ENCODE peak calls at places on chromosomes 4 and X, in ten cellular contexts. A is CD4-positive, alpha-beta memory T cell; V is mesenchymal stem cell; Y is WERI-Rb-1; G is right atrium auricular region; P is lower lobe of right lung; Q is neuronal stem cell; S is effector memory CD4-positive, alpha-beta T cell; T is RWPE2; B is IMR-90. J is an unnamed sample.
A peak's percentile ranks its signal among the peaks of the same experiment; 100 is the strongest.

GRCh38 chrX:110210417-110211139 is 107.3 kb downstream of the AMMECR1 start:
- DNase-seq in A (no peak), V (peak; percentile 93), Y (no peak), G (no peak), P (no peak), Q (no peak), S (no peak), T (no peak), B (peak; percentile 96), J (no peak)

GRCh38 chr4:52606766-52607165 is 52.3 kb downstream of the USP46 start:
- DNase-seq in A (no peak), V (no peak), Y (no peak), G (no peak), P (no peak), Q (no peak), S (no peak), T (no peak), B (peak; percentile 63), J (no peak)

GRCh38 chr4:141870152-141870551 is 233.8 kb downstream of the IL15 start:
- DNase-seq in A (no peak), V (no peak), Y (no peak), G (no peak), P (no peak), Q (no peak), S (no peak), T (no peak), B (no peak), J (no peak)

GRCh38 chrX:9420513-9420912 is 44.3 kb upstream of the TBL1X start:
- DNase-seq in A (no peak), V (no peak), Y (no peak), G (no peak), P (no peak), Q (no peak), S (no peak), T (no peak), B (peak; percentile 15), J (no peak)

GRCh38 chrX:81348388-81348787 is 146.5 kb downstream of the SH3BGRL start:
- DNase-seq in A (no peak), V (no peak), Y (no peak), G (no peak), P (no peak), Q (no peak), S (no peak), T (no peak), B (no peak), J (no peak)

GRCh38 chr4:159484049-159484448 is 381.2 kb downstream of the RAPGEF2 start:
- DNase-seq in A (no peak), V (no peak), Y (no peak), G (no peak), P (no peak), Q (no peak), S (no peak), T (no peak), B (no peak), J (no peak)

GRCh38 chrX:129779747-129780146 is at the start of gene SASH3:
- DNase-seq in A (peak; percentile 64), V (no peak), Y (no peak), G (no peak), P (peak; percentile 82), Q (no peak), S (peak; percentile 60), T (no peak), B (no peak), J (no peak)

GRCh38 chrX:10507181-10507580 is 113.2 kb downstream of the MID1 start:
- DNase-seq in A (no peak), V (no peak), Y (no peak), G (no peak), P (no peak), Q (no peak), S (no peak), T (no peak), B (peak; percentile 16), J (no peak)

GRCh38 chrX:39802354-39802753 is 295.4 kb downstream of the BCOR start:
- DNase-seq in A (no peak), V (no peak), Y (no peak), G (no peak), P (no peak), Q (no peak), S (no peak), T (no peak), B (no peak), J (no peak)

GRCh38 chrX:151724563-151725337 is 8.9 kb downstream of the FATE1 start:
- DNase-seq in A (no peak), V (no peak), Y (no peak), G (no peak), P (no peak), Q (no peak), S (no peak), T (no peak), B (no peak), J (peak; percentile 65)

GRCh38 chr4:8740666-8741395 is 130.8 kb downstream of the HMX1 start:
- DNase-seq in A (no peak), V (no peak), Y (no peak), G (no peak), P (peak; percentile 34), Q (no peak), S (no peak), T (no peak), B (no peak), J (no peak)

GRCh38 chr4:43380093-43380492 is 487.6 kb downstream of the GRXCR1 start:
- DNase-seq in A (no peak), V (no peak), Y (no peak), G (no peak), P (no peak), Q (no peak), S (no peak), T (no peak), B (no peak), J (no peak)

GRCh38 chr4:13483142-13484044 is 747 bp downstream of the RAB28 start:
- DNase-seq in A (peak; percentile 29), V (peak; percentile 86), Y (peak; percentile 60), G (peak; percentile 75), P (no peak), Q (peak; percentile 71), S (peak; percentile 2), T (no peak), B (peak; percentile 74), J (peak; percentile 40)

GRCh38 chrX:110665636-110666035 is 130.0 kb downstream of the CHRDL1 start:
- DNase-seq in A (no peak), V (peak; percentile 4), Y (peak; percentile 57), G (no peak), P (peak; percentile 44), Q (no peak), S (no peak), T (no peak), B (peak; percentile 5), J (peak; percentile 27)

GRCh38 chr4:139245590-139245989 is 34.4 kb downstream of the MGARP start:
- DNase-seq in A (no peak), V (no peak), Y (no peak), G (no peak), P (no peak), Q (no peak), S (no peak), T (no peak), B (peak; percentile 41), J (no peak)

GRCh38 chrX:74383611-74384010 is 37.7 kb upstream of the SLC16A2 start:
- DNase-seq in A (peak; percentile 2), V (peak; percentile 56), Y (peak; percentile 28), G (no peak), P (no peak), Q (peak; percentile 3), S (no peak), T (no peak), B (peak; percentile 59), J (peak; percentile 20)

GRCh38 chrX:1045680-1046314 is 166.7 kb downstream of the CRLF2 start:
- DNase-seq in A (no peak), V (no peak), Y (no peak), G (no peak), P (no peak), Q (no peak), S (no peak), T (no peak), B (no peak), J (no peak)

GRCh38 chr4:169314906-169315305 is 44.1 kb upstream of the SH3RF1 start:
- DNase-seq in A (no peak), V (peak; percentile 47), Y (no peak), G (peak; percentile 72), P (peak; percentile 61), Q (no peak), S (no peak), T (peak; percentile 80), B (peak; percentile 70), J (peak; percentile 92)

GRCh38 chr4:175421506-175421905 is 390.6 kb downstream of the GPM6A start:
- DNase-seq in A (no peak), V (peak; percentile 71), Y (no peak), G (no peak), P (no peak), Q (no peak), S (no peak), T (no peak), B (peak; percentile 66), J (no peak)
- H3K27ac ChIP-seq in A (no peak overlapping the region), V (peak overlapping the region; percentile 63), Y (no peak overlapping the region), G (no peak overlapping the region), P (no peak overlapping the region), Q (no peak overlapping the region), S (no peak overlapping the region), T (peak overlapping the region; percentile 87), B (peak overlapping the region; percentile 70), J (no peak overlapping the region)

DNA sequence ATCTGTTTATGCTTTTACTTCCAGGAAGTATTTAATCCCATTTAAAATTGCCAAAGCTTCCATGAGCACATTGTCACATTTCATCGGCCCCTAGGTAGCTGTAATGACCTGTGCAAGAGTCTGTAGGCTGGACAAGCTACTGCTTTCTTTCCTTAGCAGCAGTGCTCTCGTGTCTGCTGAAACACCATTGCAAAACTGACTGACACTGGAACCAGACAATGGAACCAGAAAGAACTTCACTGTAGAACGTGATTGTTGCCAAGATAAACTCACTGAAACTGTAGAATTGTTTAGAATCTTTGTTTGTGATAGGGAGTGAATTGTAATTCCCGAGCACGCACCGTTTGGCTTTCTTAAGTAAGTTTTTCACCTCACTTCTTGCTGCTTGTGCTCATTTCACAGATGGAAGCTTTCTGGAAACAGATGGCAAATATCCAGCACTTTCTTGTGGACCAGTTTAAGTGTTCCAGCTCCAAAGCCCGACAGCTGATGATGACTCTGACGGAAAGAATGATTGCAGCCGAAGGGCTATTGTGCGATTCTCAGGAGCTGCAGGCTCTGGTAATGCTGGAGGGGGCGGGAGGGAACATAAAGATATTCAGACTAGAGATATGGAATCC is 36.9 kb downstream of the EVC start:
- DNase-seq in A (no peak), V (peak; percentile 90), Y (no peak), G (peak; percentile 84), P (no peak), Q (no peak), S (no peak), T (peak; percentile 77), B (peak; percentile 99), J (no peak)
- H3K27ac ChIP-seq in A (no peak overlapping the region), V (peak overlapping the region; percentile 74), Y (no peak overlapping the region), G (peak overlapping the region; percentile 39), P (no peak overlapping the region), Q (no peak overlapping the region), S (no peak overlapping the region), T (peak overlapping the region; percentile 84), B (peak overlapping the region; percentile 67), J (no peak overlapping the region)

GRCh38 chr4:128371004-128371777 is 83.6 kb upstream of the PGRMC2 start:
- DNase-seq in A (no peak), V (peak; percentile 48), Y (no peak), G (no peak), P (no peak), Q (no peak), S (no peak), T (no peak), B (peak; percentile 67), J (no peak)
- H3K27ac ChIP-seq in A (no peak overlapping the region), V (peak overlapping the region; percentile 30), Y (no peak overlapping the region), G (no peak overlapping the region), P (no peak overlapping the region), Q (no peak overlapping the region), S (no peak overlapping the region), T (no peak overlapping the region), B (peak overlapping the region; percentile 85), J (no peak overlapping the region)

GRCh38 chr4:181661090-181661489 is 582.1 kb upstream of the TENM3 start:
- DNase-seq in A (no peak), V (no peak), Y (no peak), G (no peak), P (no peak), Q (no peak), S (no peak), T (no peak), B (peak; percentile 85), J (no peak)
- H3K27ac ChIP-seq in A (no peak overlapping the region), V (no peak overlapping the region), Y (no peak overlapping the region), G (no peak overlapping the region), P (no peak overlapping the region), Q (no peak overlapping the region), S (no peak overlapping the region), T (peak overlapping the region; percentile 92), B (no peak overlapping the region), J (no peak overlapping the region)